ENCODE peak calls at places on chromosome 5, in four cellular contexts. J is cardiac muscle cell, G is upper lobe of right lung, D is WTC11. N is an unnamed sample.

GRCh38 chr5:124457101-124457500 is 289.3 kb downstream of the ZNF608 start:
- DNase-seq in J (no peak), G (no peak), D (no peak), N (no peak)

GRCh38 chr5:4370218-4370617 is 769.9 kb upstream of the ADAMTS16 start:
- DNase-seq in J (no peak), G (no peak), D (no peak), N (no peak)

GRCh38 chr5:133319244-133319643 is 267.4 kb downstream of the HSPA4 start:
- DNase-seq in G (no peak), J (no peak), D (no peak), N (no peak)

GRCh38 chr5:157679801-157680200 is 8.5 kb downstream of the C5orf52 start:
- DNase-seq in D (no peak), J (no peak), G (no peak), N (no peak)

GRCh38 chr5:13930721-13931246 is 13.7 kb downstream of the DNAH5 start:
- DNase-seq in D (no peak), J (no peak), G (no peak), N (no peak)

GRCh38 chr5:117943120-117943519 is 1045.2 kb downstream of the DTWD2 start:
- DNase-seq in J (no peak), G (no peak), D (no peak), N (no peak)

GRCh38 chr5:124515494-124516222 is 230.8 kb downstream of the ZNF608 start:
- DNase-seq in G (no peak), D (no peak), J (no peak), N (no peak)

GRCh38 chr5:32578362-32578761 is 7.0 kb upstream of the SUB1 start:
- DNase-seq in D (no peak), G (no peak), J (no peak), N (no peak)

GRCh38 chr5:133819977-133820471 is 148.4 kb downstream of the C5orf15 start:
- DNase-seq in J (no peak), D (no peak), G (no peak), N (no peak)

GRCh38 chr5:157113007-157113406 is 4.2 kb upstream of the HAVCR2 start:
- DNase-seq in J (no peak), D (no peak), G (no peak), N (no peak)

GRCh38 chr5:137689306-137689705 is 46.6 kb downstream of the KLHL3 start:
- DNase-seq in G (no peak), J (no peak), D (no peak), N (no peak)

DNA sequence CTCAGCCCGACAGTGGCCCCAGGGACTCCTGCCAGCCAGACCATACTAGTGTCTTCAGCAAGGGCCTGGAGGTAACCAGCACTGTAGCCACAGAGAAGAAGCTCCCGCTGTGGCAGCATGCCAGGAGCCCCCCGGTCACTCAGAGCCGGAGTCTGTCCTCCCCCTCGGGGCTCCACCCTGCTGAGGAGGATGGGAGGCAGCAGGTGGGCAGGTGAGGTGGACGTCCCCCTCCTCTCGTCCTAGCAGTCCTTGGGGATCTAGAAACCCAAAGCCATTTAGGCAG is 28.0 kb upstream of the LRRC14B start:
- DNase-seq in D (peak; percentile 9), G (peak; percentile 58), J (no peak), N (no peak)
- TF ChIP-seq CTCF in D (no peak), G (no peak), J (no peak), N (no peak)

DNA sequence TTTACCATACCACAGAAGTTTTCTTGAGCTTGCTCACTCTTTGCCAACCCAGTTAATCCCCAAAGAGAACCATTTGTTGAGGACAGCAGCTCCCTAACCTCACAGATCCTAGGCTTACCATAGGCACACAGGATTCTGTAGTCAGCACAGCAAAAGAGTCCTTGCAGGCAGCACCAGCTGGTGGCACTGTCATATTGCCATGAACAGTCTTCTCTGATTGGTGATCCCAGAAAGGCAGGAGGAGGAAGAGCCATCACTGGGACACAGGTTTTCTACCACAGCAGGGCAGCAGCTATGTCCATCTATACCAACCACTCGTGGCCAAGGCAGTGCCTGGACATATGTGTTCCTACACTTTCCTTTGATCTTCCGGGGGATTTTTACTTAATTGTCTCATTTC is 297.1 kb upstream of the CD180 start:
- DNase-seq in G (no peak), J (peak; percentile 52), D (peak; percentile 32), N (no peak)
- TF ChIP-seq CTCF in G (peak; percentile 34), J (peak; percentile 19), D (no peak), N (peak; percentile 25)

DNA sequence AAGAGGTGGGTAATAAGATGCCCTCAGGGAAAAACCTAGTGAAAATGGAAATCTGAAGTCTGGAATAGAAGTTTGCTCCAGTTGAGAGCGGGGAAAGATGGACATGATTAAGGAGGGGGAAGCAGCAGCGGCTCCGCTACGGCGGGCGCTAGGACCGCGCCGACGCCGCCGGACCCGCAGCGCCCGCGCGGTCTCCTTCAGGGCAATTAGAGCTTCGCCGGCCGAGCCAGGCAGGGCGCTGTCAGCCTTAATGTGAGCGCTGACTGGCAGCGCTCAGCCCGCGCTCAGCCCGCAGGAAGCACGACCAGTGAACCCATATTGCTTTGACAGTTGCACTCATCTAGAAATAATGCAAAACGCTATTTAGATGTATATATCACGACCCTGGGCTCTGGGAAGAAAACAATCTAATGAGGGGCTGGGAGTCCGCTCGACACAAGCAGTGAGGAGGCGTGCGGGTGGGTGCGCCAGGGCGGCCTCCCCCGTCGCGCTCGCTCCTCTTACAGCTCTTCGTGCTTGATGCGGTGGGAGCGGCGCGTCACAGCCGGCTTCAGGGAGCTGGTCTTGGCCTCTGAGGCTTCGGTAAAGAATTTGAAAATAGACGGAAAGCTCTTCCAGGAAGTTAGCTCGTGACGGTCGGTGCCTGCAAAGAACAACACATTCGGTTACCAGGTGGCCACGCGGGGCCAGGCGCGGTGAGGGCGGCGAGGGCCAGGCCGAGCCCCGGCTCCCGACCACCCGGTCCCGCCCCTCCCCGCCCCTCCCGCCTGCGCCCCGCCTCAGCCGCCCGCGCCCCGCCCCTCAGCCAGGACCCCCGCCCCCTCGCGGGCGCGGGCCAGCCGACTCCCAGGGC is 37.7 kb downstream of the NR2F1 start:
- DNase-seq in G (peak; percentile 87), D (peak; percentile 75), J (peak; percentile 85), N (peak; percentile 62)
- TF ChIP-seq CTCF in G (peak; percentile 30), D (no peak), J (peak; percentile 12), N (no peak)

DNA sequence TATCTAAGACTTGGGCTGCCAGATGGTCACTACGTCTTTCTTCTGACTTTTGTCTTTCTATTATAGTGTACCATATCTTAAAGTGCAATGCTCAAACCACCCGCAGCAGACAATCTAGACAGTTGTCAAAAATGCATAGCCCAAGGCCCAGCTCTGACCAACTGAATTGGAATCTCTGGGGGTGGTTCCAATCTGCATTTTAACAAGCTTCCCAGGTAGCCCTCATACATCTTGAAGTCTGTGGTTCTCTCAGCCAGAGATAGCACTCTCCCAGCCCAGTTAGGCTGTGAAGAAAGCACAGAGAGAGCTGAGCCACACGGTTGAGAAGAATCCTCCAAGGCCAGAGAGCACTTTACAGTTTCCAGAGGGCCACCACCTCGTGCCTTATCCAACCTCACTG is 128.2 kb upstream of the HAND1 start:
- DNase-seq in D (no peak), G (no peak), J (no peak), N (no peak)
- TF ChIP-seq CTCF in D (no peak), G (no peak), J (no peak), N (no peak)

GRCh38 chr5:126799780-126800179 is 22.8 kb downstream of the LMNB1 start:
- DNase-seq in D (no peak), J (no peak), G (no peak), N (no peak)

GRCh38 chr5:126801174-126801991 is 24.4 kb downstream of the LMNB1 start:
- DNase-seq in G (no peak), D (no peak), J (no peak), N (no peak)

GRCh38 chr5:126805108-126805507 is 28.2 kb downstream of the LMNB1 start:
- DNase-seq in D (no peak), G (no peak), J (no peak), N (no peak)

DNA sequence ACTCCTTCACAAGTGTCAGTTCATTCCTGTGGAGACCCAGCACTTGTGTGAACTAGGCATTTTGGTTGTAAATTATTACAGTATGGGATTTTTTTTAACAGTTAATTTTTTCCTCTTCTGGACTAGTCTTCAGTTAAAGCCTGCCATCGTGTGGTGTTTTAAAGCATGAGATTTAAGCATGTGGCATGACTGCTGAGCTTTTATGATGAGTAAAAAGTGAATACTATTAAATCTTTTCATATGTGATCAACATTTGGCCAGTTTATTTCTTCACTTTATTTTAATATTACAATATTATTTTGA is 25.0 kb downstream of the LMNB1 start:
- DNase-seq in G (no peak), J (no peak), D (no peak), N (no peak)
- TF ChIP-seq CTCF in G (peak; percentile 37), J (peak; percentile 52), D (no peak), N (no peak)

GRCh38 chr5:80714570-80715298 is 60.0 kb upstream of the DHFR start:
- DNase-seq in J (no peak), D (no peak), G (no peak), N (no peak)

GRCh38 chr5:80713640-80714039 is 58.9 kb upstream of the DHFR start:
- DNase-seq in J (no peak), D (no peak), G (no peak), N (no peak)

GRCh38 chr5:80711216-80711615 is 56.4 kb upstream of the DHFR start:
- DNase-seq in D (no peak), G (no peak), J (no peak), N (no peak)

GRCh38 chr5:80712914-80713313 is 58.1 kb upstream of the DHFR start:
- DNase-seq in J (no peak), G (no peak), D (no peak), N (no peak)

GRCh38 chr5:80711938-80712337 is 57.2 kb upstream of the DHFR start:
- DNase-seq in G (no peak), D (peak; percentile 67), J (peak; percentile 33), N (peak; percentile 5)
- TF ChIP-seq CTCF in G (peak; percentile 22), D (no peak), J (peak; percentile 45), N (peak; percentile 58)